ENCODE peak calls at places on chromosomes 4 and X, in seven cellular contexts. V is heart right ventricle; Q is brain microvascular endothelial cell; O is PC-3; R is CD8-positive, alpha-beta T cell; C is colonic mucosa; N is breast epithelium. G is an unnamed sample.

GRCh38 chr4:150240011-150240410 is 161.8 kb downstream of the DCLK2 start:
- DNase-seq in N (no peak), Q (no peak), V (no peak), C (no peak), R (no peak), O (no peak), G (no peak)

GRCh38 chr4:73589887-73590801 is 30.1 kb downstream of the RASSF6 start:
- DNase-seq in Q (no peak), V (no peak), N (no peak), R (no peak), O (no peak), C (no peak), G (no peak)

GRCh38 chr4:123037809-123038208 is 115.4 kb upstream of the NUDT6 start:
- DNase-seq in V (no peak), Q (peak), O (no peak), R (no peak), C (no peak), N (no peak), G (no peak)

GRCh38 chr4:53014881-53015280 is 152.8 kb downstream of the RASL11B start:
- DNase-seq in C (no peak), N (no peak), O (no peak), Q (no peak), V (no peak), R (no peak), G (no peak)

GRCh38 chr4:52864816-52865215 is 2.7 kb downstream of the RASL11B start:
- DNase-seq in O (no peak), R (no peak), C (no peak), N (no peak), V (no peak), Q (peak), G (no peak)

GRCh38 chr4:123102897-123103489 is 180.6 kb upstream of the NUDT6 start:
- DNase-seq in Q (peak), N (no peak), R (no peak), V (no peak), O (peak), C (no peak), G (peak)

GRCh38 chr4:102169345-102169744 is 175.9 kb downstream of the SLC39A8 start:
- DNase-seq in R (no peak), Q (peak), C (no peak), V (no peak), N (no peak), O (no peak), G (no peak)

GRCh38 chr4:4981827-4982226 is 37.4 kb downstream of the CYTL1 start:
- DNase-seq in V (no peak), R (no peak), C (no peak), Q (no peak), N (no peak), O (no peak), G (no peak)

GRCh38 chrX:121579016-121579760 is 531.8 kb downstream of the GLUD2 start:
- DNase-seq in Q (peak), O (peak), C (peak), R (no peak), V (peak), N (no peak), G (no peak)
- TF ChIP-seq CTCF in Q (peak), O (peak), C (peak), R (no peak), V (peak), N (peak), G (peak)

GRCh38 chr4:140644470-140645185 is 75.9 kb upstream of the UCP1 start:
- DNase-seq in Q (no peak), N (no peak), C (no peak), V (no peak), O (no peak), R (no peak), G (no peak)

GRCh38 chr4:140645196-140645595 is 76.4 kb upstream of the UCP1 start:
- DNase-seq in R (no peak), V (no peak), Q (no peak), C (no peak), N (no peak), O (no peak), G (no peak)

GRCh38 chr4:140643571-140644055 is 74.9 kb upstream of the UCP1 start:
- DNase-seq in O (no peak), C (no peak), V (no peak), R (no peak), N (no peak), Q (no peak), G (no peak)

GRCh38 chr4:140648716-140649115 is 80.0 kb upstream of the UCP1 start:
- DNase-seq in V (no peak), N (no peak), O (no peak), Q (no peak), R (no peak), C (no peak), G (no peak)

DNA sequence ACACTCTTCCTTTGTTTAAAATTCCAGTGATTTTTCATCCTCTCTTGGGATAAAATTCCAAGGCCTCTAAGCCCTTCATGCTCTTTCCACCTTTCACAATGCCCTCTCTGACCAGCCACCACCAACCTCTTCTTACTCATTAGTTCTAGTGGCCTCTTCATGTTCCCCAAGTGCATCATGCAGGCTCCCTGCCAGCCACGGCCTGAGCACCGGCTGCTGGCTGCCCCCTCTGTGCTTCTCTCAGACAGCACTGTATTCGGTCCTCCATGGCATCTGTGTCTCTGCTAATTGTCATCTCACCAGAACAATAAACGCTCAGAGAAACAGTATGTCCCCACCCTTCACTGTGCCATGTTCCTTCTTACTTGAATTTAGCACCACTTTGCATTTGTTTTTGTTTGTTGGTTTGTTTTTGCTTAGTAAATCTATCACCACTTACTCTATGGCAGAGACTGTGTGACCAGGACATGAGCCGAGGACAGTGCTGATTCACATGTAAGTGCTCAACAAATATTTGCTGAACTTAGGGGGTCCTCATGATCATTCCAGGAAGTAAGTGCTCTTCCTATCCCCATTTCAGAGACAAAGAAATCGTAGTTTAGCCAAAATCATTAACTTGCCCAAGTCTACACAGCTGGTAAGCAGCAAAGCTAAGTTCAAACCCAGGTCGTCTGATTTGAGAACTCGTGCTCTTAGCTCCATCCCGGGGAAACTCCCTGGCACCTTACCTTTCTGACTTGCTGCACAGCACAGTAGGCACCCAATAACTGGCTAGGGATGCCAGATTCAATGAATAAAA is 77.1 kb upstream of the UCP1 start:
- DNase-seq in R (no peak), V (no peak), O (no peak), N (no peak), Q (no peak), C (no peak), G (no peak)
- H3K4me3 ChIP-seq in R (no peak), V (no peak), O (no peak), N (no peak), Q (no peak), C (no peak), G (no peak)

GRCh38 chr4:38724507-38724808 is 58.3 kb downstream of the TLR10 start:
- DNase-seq in Q (no peak), V (no peak), C (no peak), N (no peak), O (no peak), R (no peak), G (no peak)

GRCh38 chr4:38723726-38724506 is 58.9 kb downstream of the TLR10 start:
- DNase-seq in C (peak), Q (no peak), O (no peak), V (no peak), R (no peak), N (no peak), G (no peak)

GRCh38 chr4:38730830-38731646 is 51.8 kb downstream of the TLR10 start:
- DNase-seq in N (peak), R (peak), V (peak), Q (peak), O (peak), C (peak), G (peak)

GRCh38 chr4:38730493-38730829 is 52.3 kb downstream of the TLR10 start:
- DNase-seq in R (no peak), N (no peak), V (no peak), Q (no peak), O (no peak), C (no peak), G (no peak)

GRCh38 chr4:38728651-38729141 is 54.1 kb downstream of the TLR10 start:
- DNase-seq in O (peak), N (peak), Q (no peak), R (no peak), C (peak), V (no peak), G (no peak)
- TF ChIP-seq CTCF in O (peak), N (no peak), Q (peak), R (no peak), C (no peak), V (no peak), G (no peak)

GRCh38 chr4:29536745-29537144 is 1183.4 kb upstream of the PCDH7 start:
- DNase-seq in N (no peak), C (no peak), Q (no peak), O (no peak), R (no peak), V (no peak), G (no peak)

GRCh38 chr4:29539226-29539625 is 1180.9 kb upstream of the PCDH7 start:
- DNase-seq in N (no peak), O (no peak), C (no peak), V (no peak), Q (no peak), R (no peak), G (no peak)

GRCh38 chr4:29540439-29541102 is 1179.6 kb upstream of the PCDH7 start:
- DNase-seq in R (no peak), O (no peak), V (no peak), C (no peak), Q (no peak), N (no peak), G (no peak)

GRCh38 chr4:29541757-29542156 is 1178.4 kb upstream of the PCDH7 start:
- DNase-seq in V (no peak), Q (no peak), R (no peak), N (no peak), O (no peak), C (no peak), G (no peak)
- H3K4me3 ChIP-seq in V (no peak), Q (no peak), R (no peak), N (no peak), O (no peak), C (no peak), G (no peak)

DNA sequence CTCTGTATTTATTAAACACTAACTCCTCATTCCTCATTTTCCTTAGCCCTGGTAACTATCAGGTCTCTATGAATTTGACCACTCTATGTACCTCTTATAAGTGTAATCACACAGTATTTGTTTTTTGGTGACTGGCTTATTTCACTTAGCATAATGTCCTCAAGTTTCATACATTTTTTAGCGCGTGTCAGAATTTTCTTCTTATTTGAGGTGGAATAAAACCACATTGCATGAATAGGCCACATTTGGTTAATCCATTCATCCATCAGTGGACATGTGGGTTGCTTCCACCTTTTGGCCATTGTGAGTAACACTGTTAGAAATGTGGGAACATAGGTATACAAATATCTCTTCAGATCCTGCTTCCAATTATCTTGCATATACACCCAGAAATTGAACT is 341.2 kb upstream of the BOD1L1 start:
- DNase-seq in Q (no peak), V (no peak), R (no peak), O (peak), N (no peak), C (no peak), G (no peak)
- TF ChIP-seq CTCF in Q (no peak), V (no peak), R (no peak), O (peak), N (no peak), C (no peak), G (no peak)

GRCh38 chr4:181685911-181686310 is 557.3 kb upstream of the TENM3 start:
- DNase-seq in Q (peak), C (no peak), R (no peak), V (no peak), N (no peak), O (no peak), G (no peak)
- H3K4me3 ChIP-seq in Q (no peak), C (no peak), R (no peak), V (no peak), N (no peak), O (no peak), G (no peak)

DNA sequence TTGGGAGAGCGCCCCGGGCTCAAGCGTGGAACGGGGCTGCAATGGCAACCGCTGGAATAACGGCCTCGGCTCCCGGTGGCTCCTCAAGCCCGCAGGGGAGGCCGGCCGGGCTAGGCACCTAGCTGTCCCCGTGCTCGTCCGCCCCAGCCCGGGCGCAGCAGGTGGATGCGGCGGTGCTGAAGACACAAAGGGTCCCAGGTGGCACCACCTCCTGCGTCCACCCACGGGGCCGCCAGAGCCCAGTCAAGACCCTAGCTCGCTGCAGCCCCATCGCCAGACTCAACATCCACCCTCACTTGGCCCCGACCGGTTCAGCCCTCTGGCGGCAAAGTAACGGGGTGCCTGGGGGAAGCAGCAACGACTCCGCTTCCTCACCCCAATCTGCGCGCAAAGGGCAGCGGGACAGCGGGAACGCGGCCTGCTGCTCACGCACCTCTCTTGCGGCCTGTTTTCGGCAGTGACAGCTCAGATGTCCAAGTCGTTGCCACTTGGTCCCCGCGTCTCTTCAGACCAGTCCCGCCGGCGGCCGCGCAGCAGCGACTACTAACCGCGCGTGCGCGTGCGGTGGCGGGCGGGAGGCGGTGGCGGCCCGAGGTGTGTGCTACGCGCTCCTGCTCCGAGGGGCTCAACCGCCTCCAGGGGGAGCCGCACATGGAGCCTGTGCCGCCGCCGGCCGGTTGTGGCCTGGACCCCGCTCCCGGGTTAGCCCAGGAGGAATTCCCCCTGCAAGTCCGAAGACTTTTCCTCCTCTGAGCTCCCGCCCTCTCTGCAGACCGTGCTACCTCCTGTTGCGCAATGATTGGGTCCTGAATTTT is at the start of gene CLGN:
- DNase-seq in Q (peak), N (no peak), O (peak), V (peak), R (peak), C (peak), G (peak)
- TF ChIP-seq CTCF in Q (peak), N (no peak), O (peak), V (peak), R (no peak), C (no peak), G (no peak)

G was measured in HL-60.